ENCODE peak calls at places on chromosomes 5 and 9, in six cellular contexts. A is H1, V is K562, K is GM12891, R is HepG2, I is GM12878. C is an unnamed sample.

GRCh38 chr5:78799254-78800017 is 150.9 kb upstream of the LHFPL2 start:
- DNase-seq in A (no peak), V (no peak), K (no peak), R (no peak), I (no peak), C (no peak)

GRCh38 chr9:37942616-37943328 is 38.8 kb upstream of the SLC25A51 start:
- DNase-seq in A (no peak), V (no peak), K (no peak), R (no peak), I (no peak), C (no peak)

GRCh38 chr9:132945186-132946130 is 1.0 kb upstream of the TSC1 start:
- DNase-seq in A (no peak), V (no peak), K (no peak), R (no peak), I (no peak), C (no peak)

GRCh38 chr9:133711428-133712220 is 26.5 kb downstream of the SARDH start:
- DNase-seq in A (no peak), V (no peak), K (no peak), R (no peak), I (no peak), C (no peak)

GRCh38 chr9:135864447-135865049 is 42.8 kb downstream of the CAMSAP1 start:
- DNase-seq in A (peak), V (peak), K (peak), R (peak), I (no peak), C (peak)

GRCh38 chr9:90854637-90855036 is 53.0 kb downstream of the SYK start:
- DNase-seq in A (no peak), V (no peak), K (no peak), R (no peak), I (no peak), C (no peak)

GRCh38 chr5:119398713-119399492 is 43.1 kb downstream of the TNFAIP8 start:
- DNase-seq in A (no peak), V (no peak), K (no peak), R (peak), I (no peak), C (no peak)

GRCh38 chr5:131436081-131436480 is 172.2 kb downstream of the CDC42SE2 start:
- DNase-seq in A (no peak), V (no peak), K (no peak), R (no peak), I (no peak), C (no peak)

GRCh38 chr9:114621975-114622609 is 11.0 kb downstream of the TMEM268 start:
- DNase-seq in A (no peak), V (no peak), K (no peak), R (no peak), I (no peak), C (no peak)

GRCh38 chr5:2722901-2723300 is 28.6 kb downstream of the IRX2 start:
- DNase-seq in A (no peak), V (no peak), K (no peak), R (no peak), I (no peak), C (no peak)

GRCh38 chr9:91186311-91187101 is 175.2 kb downstream of the AUH start:
- DNase-seq in A (no peak), V (peak), K (no peak), R (no peak), I (no peak), C (no peak)

GRCh38 chr5:138336952-138337684 is 948 bp upstream of the FAM53C start:
- DNase-seq in A (no peak), V (peak), K (no peak), R (no peak), I (no peak), C (no peak)

GRCh38 chr5:82858453-82859043 is 218.6 kb downstream of the TMEM167A start:
- DNase-seq in A (no peak), V (no peak), K (no peak), R (no peak), I (no peak), C (no peak)

GRCh38 chr9:109781541-109782197 is 1.7 kb downstream of the PALM2AKAP2 start:
- DNase-seq in A (no peak), V (no peak), K (no peak), R (no peak), I (no peak), C (no peak)

GRCh38 chr5:142772766-142773293 is 2.7 kb downstream of the ARHGAP26 start:
- DNase-seq in A (no peak), V (no peak), K (no peak), R (no peak), I (no peak), C (no peak)

GRCh38 chr9:127418037-127418471 is 6.1 kb upstream of the ZNF79 start:
- DNase-seq in A (peak), V (peak), K (peak), R (peak), I (no peak), C (peak)

GRCh38 chr9:37066139-37066725 is 32.2 kb upstream of the PAX5 start:
- DNase-seq in A (no peak), V (no peak), K (peak), R (no peak), I (no peak), C (no peak)

GRCh38 chr5:168227973-168228615 is 63.4 kb upstream of the WWC1 start:
- DNase-seq in A (no peak), V (no peak), K (no peak), R (no peak), I (peak), C (peak)

GRCh38 chr9:135262248-135262647 is 174.8 kb downstream of the OLFM1 start:
- DNase-seq in A (no peak), V (no peak), K (no peak), R (no peak), I (no peak), C (no peak)

GRCh38 chr9:116154334-116154975 is 864 bp downstream of the PAPPA start:
- DNase-seq in A (no peak), V (no peak), K (peak), R (no peak), I (no peak), C (peak)

GRCh38 chr5:32462618-32463017 is 18.1 kb upstream of the ZFR start:
- DNase-seq in A (no peak), V (no peak), K (no peak), R (no peak), I (no peak), C (no peak)

GRCh38 chr9:137049544-137050449 is 3.8 kb upstream of the NPDC1 start:
- DNase-seq in A (no peak), V (peak), K (peak), R (no peak), I (no peak), C (no peak)

GRCh38 chr9:7439355-7439978 is 360.1 kb downstream of the DMAC1 start:
- DNase-seq in A (no peak), V (no peak), K (no peak), R (no peak), I (no peak), C (no peak)

GRCh38 chr5:172147857-172148256 is 40.2 kb downstream of the STK10 start:
- DNase-seq in A (no peak), V (peak), K (no peak), R (no peak), I (no peak), C (no peak)

GRCh38 chr9:88342246-88342645 is 46.0 kb upstream of the SPIN1 start:
- DNase-seq in A (no peak), V (no peak), K (no peak), R (no peak), I (no peak), C (no peak)

GRCh38 chr9:75039006-75039405 is 10.9 kb upstream of the CARNMT1 start:
- DNase-seq in A (no peak), V (no peak), K (no peak), R (no peak), I (no peak), C (no peak)

GRCh38 chr9:107212613-107213012 is 70.5 kb upstream of the RAD23B start:
- DNase-seq in A (no peak), V (no peak), K (no peak), R (peak), I (no peak), C (no peak)

GRCh38 chr9:38195737-38196161 is 126.7 kb upstream of the SHB start:
- DNase-seq in A (no peak), V (no peak), K (no peak), R (peak), I (no peak), C (no peak)

GRCh38 chr5:15285901-15286583 is 213.9 kb upstream of the FBXL7 start:
- DNase-seq in A (no peak), V (no peak), K (no peak), R (no peak), I (no peak), C (no peak)

GRCh38 chr9:129902735-129903134 is 67.5 kb downstream of the USP20 start:
- DNase-seq in A (no peak), V (no peak), K (no peak), R (no peak), I (no peak), C (no peak)

GRCh38 chr5:172821340-172821985 is 12.6 kb upstream of the ERGIC1 start:
- DNase-seq in A (no peak), V (no peak), K (no peak), R (no peak), I (no peak), C (no peak)

GRCh38 chr9:129318121-129319075 is 140.3 kb upstream of the IER5L start:
- DNase-seq in A (no peak), V (no peak), K (no peak), R (peak), I (no peak), C (no peak)

GRCh38 chr5:136028782-136029742 is at the start of gene TGFBI:
- DNase-seq in A (peak), V (peak), K (no peak), R (peak), I (no peak), C (no peak)
- TF ChIP-seq POLR2A in A (no peak), V (no peak), K (no peak), R (peak), I (no peak), C (no peak)

GRCh38 chr5:179260324-179261070 is 84.8 kb downstream of the ADAMTS2 start:
- DNase-seq in A (no peak), V (no peak), K (no peak), R (no peak), I (no peak), C (no peak)
- TF ChIP-seq TAF1 in A (no peak), V (no peak), K (no peak), R (no peak), I (no peak), C (no peak)

DNA sequence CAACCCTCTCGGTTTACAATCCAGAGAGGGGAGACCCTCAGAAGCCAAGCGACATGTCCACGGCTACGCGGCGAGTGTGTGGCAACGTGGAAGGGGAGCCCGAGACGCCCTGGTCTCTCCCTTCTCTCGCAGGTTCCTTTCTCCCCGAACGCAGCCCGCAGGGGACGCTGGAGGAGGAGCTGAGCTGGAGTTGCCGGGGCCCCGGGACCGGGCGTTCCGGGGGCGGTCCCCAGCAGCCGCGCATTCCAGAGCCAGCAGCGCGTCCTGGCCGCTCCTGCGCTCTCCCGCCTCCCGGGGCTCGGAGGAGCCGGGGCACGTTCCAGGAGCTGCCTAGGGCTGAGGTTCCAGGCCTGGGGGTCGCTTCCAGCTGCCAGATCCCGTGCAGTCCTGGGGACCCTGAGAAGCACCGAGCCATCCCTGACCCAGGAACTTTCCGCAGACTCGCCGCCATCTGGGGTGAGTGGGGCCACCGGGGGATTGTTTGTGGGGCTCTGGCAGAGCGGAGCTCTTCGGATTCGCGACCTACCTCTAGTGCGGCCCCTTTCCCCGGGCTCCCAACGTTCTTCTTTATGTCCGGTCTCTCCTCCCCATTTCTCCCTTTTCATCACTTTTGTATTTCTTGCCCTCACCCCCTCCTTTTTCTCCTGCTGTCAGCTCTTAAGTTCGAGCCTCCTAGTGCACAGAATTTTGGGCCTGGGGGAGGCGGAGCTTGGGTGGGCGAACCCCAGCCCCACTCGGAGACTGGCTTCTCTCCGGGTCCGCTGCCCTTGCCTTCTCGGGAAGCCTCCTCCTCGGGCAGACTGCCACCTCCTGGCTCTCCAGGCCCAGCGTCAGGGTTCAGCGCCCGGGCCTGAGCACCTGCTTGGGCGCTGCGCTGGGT is at the start of gene SMIM3:
- DNase-seq in A (no peak), V (peak), K (no peak), R (peak), I (no peak), C (no peak)
- TF ChIP-seq POLR2A in A (peak), V (peak), K (no peak), R (peak), I (peak), C (no peak)

GRCh38 chr9:120904999-120905793 is 21.4 kb downstream of the TRAF1 start:
- DNase-seq in A (no peak), V (peak), K (no peak), R (no peak), I (no peak), C (no peak)

GRCh38 chr9:120902286-120902685 is 24.3 kb downstream of the TRAF1 start:
- DNase-seq in A (no peak), V (peak), K (no peak), R (no peak), I (no peak), C (no peak)

GRCh38 chr9:120904061-120904998 is 22.3 kb downstream of the TRAF1 start:
- DNase-seq in A (no peak), V (no peak), K (no peak), R (no peak), I (no peak), C (no peak)

GRCh38 chr9:120902824-120903608 is 23.6 kb downstream of the TRAF1 start:
- DNase-seq in A (no peak), V (peak), K (no peak), R (no peak), I (no peak), C (no peak)

DNA sequence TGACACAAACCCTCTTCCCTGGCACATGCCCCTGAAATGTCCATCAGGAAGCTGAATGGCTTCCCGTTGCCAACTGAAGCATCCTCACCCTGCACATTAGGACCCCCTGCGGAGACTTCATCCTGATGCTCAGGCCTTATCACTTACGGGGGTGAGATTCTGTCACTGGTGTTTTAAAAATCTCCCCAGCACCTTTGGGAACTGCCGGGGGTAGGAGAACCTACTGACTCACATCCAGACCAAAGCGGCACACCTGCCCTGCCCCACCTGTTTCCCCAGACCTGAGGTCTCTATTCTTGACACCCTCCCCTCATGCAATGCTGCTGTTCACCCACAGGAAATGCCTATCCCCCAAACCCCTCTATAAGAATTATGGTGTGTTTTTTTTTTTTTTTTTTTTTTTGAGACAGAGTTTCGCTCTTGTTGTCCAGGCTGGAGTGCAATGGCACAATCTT is 20.8 kb downstream of the TRAF1 start:
- DNase-seq in A (no peak), V (peak), K (no peak), R (no peak), I (no peak), C (no peak)
- TF ChIP-seq TAF1 in A (no peak), V (no peak), K (no peak), R (no peak), I (no peak), C (no peak)

C was measured in GM12892.